ENCODE peak calls at places on chromosomes 4 and X, in four cellular contexts. Q, K, L and A are unnamed samples.

GRCh38 chr4:17309567-17310268 is 202.2 kb downstream of the QDPR start:
- DNase-seq in K (no peak), Q (no peak), L (peak; percentile 25), A (no peak)

GRCh38 chr4:81631958-81632439 is 160.3 kb upstream of the RASGEF1B start:
- DNase-seq in K (no peak), L (peak; percentile 81), Q (no peak), A (peak; percentile 8)

GRCh38 chrX:9804444-9804843 is 18.2 kb downstream of the SHROOM2 start:
- DNase-seq in K (no peak), L (no peak), Q (no peak), A (no peak)

GRCh38 chr4:15077969-15078368 is 75.7 kb downstream of the CPEB2 start:
- DNase-seq in Q (no peak), K (no peak), L (peak; percentile 72), A (no peak)

GRCh38 chr4:187236491-187236890 is 512.8 kb upstream of the FAT1 start:
- DNase-seq in L (no peak), Q (no peak), K (no peak), A (no peak)

GRCh38 chr4:113760094-113760851 is 1.3 kb downstream of the CAMK2D start:
- DNase-seq in Q (no peak), K (peak; percentile 35), L (peak; percentile 66), A (no peak)

GRCh38 chrX:100447563-100448397 is 37.7 kb upstream of the PCDH19 start:
- DNase-seq in Q (peak; percentile 30), L (peak; percentile 11), K (peak; percentile 34), A (peak; percentile 52)

GRCh38 chr4:184538023-184538599 is 63.8 kb upstream of the IRF2 start:
- DNase-seq in L (peak; percentile 95), K (peak; percentile 91), Q (peak; percentile 85), A (peak; percentile 70)

GRCh38 chrX:17692709-17693346 is 44.5 kb upstream of the SCML1 start:
- DNase-seq in L (peak; percentile 30), K (no peak), Q (no peak), A (no peak)

GRCh38 chrX:65463550-65463949 is 71.0 kb downstream of the LAS1L start:
- DNase-seq in L (peak; percentile 56), Q (no peak), K (no peak), A (no peak)

GRCh38 chrX:16659326-16659725 is 9.4 kb downstream of the S100G start:
- DNase-seq in K (no peak), L (no peak), Q (no peak), A (no peak)

GRCh38 chr4:105415281-105415744 is 58.5 kb downstream of the PPA2 start:
- DNase-seq in L (no peak), Q (no peak), K (no peak), A (no peak)

GRCh38 chr4:142549726-142550463 is 296.2 kb downstream of the INPP4B start:
- DNase-seq in Q (no peak), L (peak; percentile 81), K (no peak), A (peak; percentile 72)

GRCh38 chr4:85966308-85966882 is 393.5 kb downstream of the MAPK10 start:
- DNase-seq in L (peak; percentile 62), K (no peak), Q (no peak), A (no peak)

GRCh38 chrX:112819013-112819635 is 21.5 kb downstream of the AMOT start:
- DNase-seq in L (peak; percentile 82), K (no peak), Q (no peak), A (no peak)

GRCh38 chr4:145278341-145279121 is 98.1 kb upstream of the OTUD4 start:
- DNase-seq in L (peak; percentile 65), Q (no peak), K (no peak), A (no peak)

GRCh38 chrX:81528041-81528440 is 326.1 kb downstream of the SH3BGRL start:
- DNase-seq in L (no peak), K (no peak), Q (no peak), A (no peak)

GRCh38 chrX:107272431-107272921 is 66.1 kb downstream of the DNAAF6 start:
- DNase-seq in K (no peak), Q (peak; percentile 6), L (no peak), A (peak; percentile 61)

GRCh38 chrX:71178908-71179307 is 34.3 kb downstream of the NLGN3 start:
- DNase-seq in Q (no peak), K (peak; percentile 39), L (peak; percentile 83), A (peak; percentile 53)

GRCh38 chrX:69028006-69028760 is 137.1 kb downstream of the PJA1 start:
- DNase-seq in Q (no peak), L (no peak), K (no peak), A (no peak)

GRCh38 chrX:51459125-51459524 is 37.3 kb downstream of the NUDT11 start:
- DNase-seq in Q (no peak), L (peak; percentile 32), K (no peak), A (peak; percentile 24)

GRCh38 chrX:131840799-131841495 is 182.2 kb upstream of the STK26 start:
- DNase-seq in K (no peak), Q (no peak), L (no peak), A (no peak)

GRCh38 chr4:169690787-169691186 is 67.0 kb downstream of the HPF1 start:
- DNase-seq in K (no peak), Q (no peak), L (no peak), A (no peak)

GRCh38 chr4:118034061-118034785 is at the start of gene NDST3:
- DNase-seq in Q (no peak), L (peak; percentile 17), K (no peak), A (peak; percentile 68)

GRCh38 chr4:10056334-10057022 is 35.2 kb upstream of the SLC2A9 start:
- DNase-seq in L (no peak), Q (no peak), K (no peak), A (no peak)

GRCh38 chr4:6235901-6236625 is 33.6 kb upstream of the WFS1 start:
- DNase-seq in Q (no peak), L (no peak), K (no peak), A (no peak)

GRCh38 chr4:52235775-52236174 is 184.7 kb downstream of the SPATA18 start:
- DNase-seq in L (no peak), Q (no peak), K (no peak), A (no peak)

GRCh38 chrX:10992110-10992509 is 119.0 kb upstream of the HCCS start:
- DNase-seq in Q (no peak), K (no peak), L (no peak), A (no peak)

GRCh38 chr4:174714393-174715211 is 114.4 kb downstream of the GLRA3 start:
- DNase-seq in L (peak; percentile 63), K (no peak), Q (no peak), A (peak; percentile 39)

GRCh38 chr4:124640037-124640730 is 72.3 kb downstream of the ANKRD50 start:
- DNase-seq in Q (no peak), L (peak; percentile 90), K (no peak), A (peak; percentile 58)

DNA sequence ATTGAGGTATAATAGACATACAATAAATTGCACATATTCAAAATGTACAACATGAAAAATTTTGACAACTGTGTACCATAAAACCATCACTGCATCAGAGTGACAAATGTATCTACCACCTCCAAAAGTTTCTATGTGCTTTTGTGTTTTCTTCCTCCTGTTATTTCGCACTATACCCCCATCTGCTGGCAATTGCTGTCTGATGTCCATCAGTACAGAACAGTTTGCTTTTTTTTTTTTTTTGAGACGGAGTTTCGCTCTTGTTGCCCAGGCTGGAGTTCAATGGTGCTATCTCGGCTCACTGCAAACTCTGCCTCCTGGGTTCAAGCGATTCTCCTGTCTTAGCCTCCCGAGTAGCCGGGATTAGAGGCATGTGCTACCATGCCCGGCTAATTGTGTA is 154.3 kb upstream of the GIMD1 start:
- DNase-seq in L (no peak), K (no peak), Q (no peak), A (no peak)
- TF ChIP-seq CTCF in L (peak; percentile 2), K (no peak), Q (no peak), A (no peak)

GRCh38 chr4:13599159-13599558 is 28.4 kb downstream of the BOD1L1 start:
- DNase-seq in L (no peak), K (no peak), Q (no peak), A (no peak)
- TF ChIP-seq CTCF in L (peak; percentile 28), K (no peak), Q (peak; percentile 18), A (no peak)

GRCh38 chr4:24820541-24820940 is 25.2 kb downstream of the SOD3 start:
- DNase-seq in L (no peak), Q (no peak), K (no peak), A (no peak)

DNA sequence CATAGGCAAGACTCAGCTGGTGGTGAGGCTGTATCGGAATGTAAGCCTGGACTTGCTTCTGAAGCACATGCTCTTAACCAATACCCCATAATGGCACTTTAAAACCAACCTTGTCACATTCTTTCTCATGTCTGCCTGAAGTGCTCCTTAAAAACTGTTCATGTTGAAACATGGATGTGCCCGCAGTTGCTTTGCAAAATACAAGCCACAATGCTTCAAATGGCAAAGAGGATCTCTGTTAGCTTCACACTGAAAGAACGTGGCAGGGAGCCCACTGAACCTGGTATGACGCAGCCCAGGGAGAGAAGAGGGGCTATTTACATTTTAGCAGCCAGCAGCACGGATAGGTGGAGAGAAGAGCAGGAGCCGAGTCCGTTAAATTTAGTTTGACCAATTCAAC is 29.3 kb downstream of the SOD3 start:
- DNase-seq in K (no peak), L (no peak), Q (no peak), A (no peak)
- TF ChIP-seq CTCF in K (no peak), L (no peak), Q (no peak), A (no peak)

GRCh38 chrX:130165703-130166502 is at the start of gene AIFM1:
- DNase-seq in L (peak; percentile 96), Q (peak; percentile 92), K (peak; percentile 91), A (peak; percentile 92)
- TF ChIP-seq CTCF in L (no peak), Q (no peak), K (peak; percentile 13), A (no peak)

DNA sequence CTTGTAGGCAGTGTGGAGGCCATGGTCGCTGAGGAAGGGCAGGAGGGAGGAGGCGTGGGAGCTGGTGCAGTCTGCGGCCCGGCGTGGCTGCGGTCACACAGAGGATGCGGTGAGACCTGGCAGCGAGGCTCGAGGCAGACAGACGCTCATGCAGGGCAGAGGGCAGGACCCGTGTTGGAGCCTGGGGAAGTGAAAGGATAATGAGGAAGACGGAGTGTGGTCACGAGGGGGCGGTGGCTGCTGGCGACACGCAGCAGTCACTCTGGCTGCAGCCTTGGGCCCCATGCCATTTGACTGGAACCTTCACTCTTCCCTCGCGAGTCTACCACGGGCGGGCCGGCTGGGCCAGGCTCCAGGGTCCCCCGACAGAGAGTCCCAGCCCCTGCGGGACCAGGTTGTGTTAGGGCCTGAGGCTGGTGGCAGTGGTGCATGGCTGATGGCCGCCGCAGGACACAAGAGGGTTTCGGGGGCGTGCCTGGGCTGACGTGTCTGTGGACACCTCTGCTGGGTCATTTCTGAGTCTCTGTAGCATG is 68.8 kb upstream of the HGFAC start:
- DNase-seq in L (no peak), K (no peak), Q (peak; percentile 60), A (no peak)
- TF ChIP-seq CTCF in L (no peak), K (no peak), Q (no peak), A (no peak)

GRCh38 chr4:138831943-138832342 is 183.6 kb upstream of the NOCT start:
- DNase-seq in L (no peak), Q (no peak), K (no peak), A (no peak)
- TF ChIP-seq CTCF in L (no peak), Q (no peak), K (no peak), A (no peak)

GRCh38 chrX:101686574-101686973 is 26.9 kb upstream of the ARMCX2 start:
- DNase-seq in L (no peak), K (no peak), Q (no peak), A (no peak)

GRCh38 chrX:101691823-101692222 is 32.2 kb upstream of the ARMCX2 start:
- DNase-seq in K (no peak), Q (no peak), L (no peak), A (no peak)

GRCh38 chrX:101682723-101683122 is 23.1 kb upstream of the ARMCX2 start:
- DNase-seq in L (no peak), K (no peak), Q (no peak), A (no peak)

GRCh38 chrX:101685923-101686322 is 26.3 kb upstream of the ARMCX2 start:
- DNase-seq in K (no peak), Q (no peak), L (no peak), A (no peak)
- TF ChIP-seq CTCF in K (no peak), Q (no peak), L (no peak), A (no peak)